ENCODE peak calls at places on chromosome 16, in ten cellular contexts. C is pulmonary artery endothelial cell; Y is activated CD4-positive, alpha-beta T cell treated with anti-CD3 and anti-CD28 coated beads, Interleukin-2, amount 50 U/mL, for 1 hour; T is T-helper 9 cell; M is B cell; D is activated T-cell treated with anti-CD3 and anti-CD28 coated beads for 24 hours; G is Calu3; O is CMK; U is glutamatergic neuron; P is prostate gland. Z is an unnamed sample.

GRCh38 chr16:10741844-10742243 is 1.8 kb upstream of the NUBP1 start:
- DNase-seq in Y (no peak), U (peak), D (no peak), C (no peak), G (no peak), O (no peak), P (no peak), T (no peak), M (no peak), Z (no peak)

GRCh38 chr16:76226011-76226410 is 51.2 kb upstream of the CNTNAP4 start:
- DNase-seq in C (no peak), O (no peak), U (no peak), M (no peak), T (no peak), P (no peak), D (no peak), Y (no peak), G (no peak), Z (no peak)

GRCh38 chr16:87956771-87957279 is 5.6 kb downstream of the BANP start:
- DNase-seq in P (no peak), U (peak), G (no peak), D (peak), O (peak), T (no peak), Y (peak), M (no peak), C (no peak), Z (no peak)

GRCh38 chr16:86716649-86717048 is 138.3 kb downstream of the FOXL1 start:
- DNase-seq in D (no peak), G (peak), O (no peak), M (no peak), Y (no peak), C (no peak), T (no peak), P (peak), U (no peak), Z (no peak)

GRCh38 chr16:77212736-77213541 is 13.7 kb downstream of the SYCE1L start:
- DNase-seq in C (no peak), Y (peak), U (peak), O (no peak), G (peak), M (peak), T (peak), D (peak), P (peak), Z (peak)

GRCh38 chr16:30637952-30638351 is 12.8 kb upstream of the PRR14 start:
- DNase-seq in U (no peak), D (no peak), T (no peak), C (no peak), O (no peak), G (peak), M (peak), P (no peak), Y (no peak), Z (no peak)

GRCh38 chr16:76535-77272 is 1.3 kb upstream of the MPG start:
- DNase-seq in Y (no peak), M (no peak), P (no peak), D (no peak), O (no peak), U (no peak), G (peak), C (no peak), T (no peak), Z (no peak)

GRCh38 chr16:85302018-85302847 is 190.0 kb upstream of the CIBAR2 start:
- DNase-seq in O (no peak), U (no peak), T (no peak), P (no peak), G (no peak), Y (no peak), D (no peak), M (no peak), C (no peak), Z (no peak)

Z was measured in stimulated activated CD4-positive, alpha-beta T cell treated with anti-CD3 and anti-CD28 coated beads, TNF-alpha, amount 100 ng/mL, for 48 hours.